ENCODE peak calls at places on chromosomes 13 and 19, in six cellular contexts. G is dorsolateral prefrontal cortex, R is fibroblast of lung, J is right cardiac atrium, O is tibial nerve, H is cardiac muscle cell. Q is an unnamed sample.

GRCh38 chr19:6739884-6740588 is 556 bp downstream of the TRIP10 start:
- DNase-seq in G (no peak), R (peak), J (peak), O (no peak), H (no peak), Q (peak)

GRCh38 chr13:101452519-101453485 is at the start of gene ITGBL1:
- DNase-seq in G (no peak), R (peak), J (peak), O (no peak), H (peak), Q (peak)

GRCh38 chr13:36831291-36831690 is 12.3 kb downstream of the RFXAP start:
- DNase-seq in G (no peak), R (no peak), J (no peak), O (no peak), H (no peak), Q (no peak)

GRCh38 chr13:47945738-47946137 is 55.3 kb downstream of the SUCLA2 start:
- DNase-seq in G (no peak), R (peak), J (no peak), O (no peak), H (peak), Q (no peak)

GRCh38 chr13:35957174-35957867 is 173.9 kb downstream of the DCLK1 start:
- DNase-seq in G (no peak), R (peak), J (no peak), O (peak), H (no peak), Q (no peak)

GRCh38 chr19:19549804-19550453 is 11.9 kb downstream of the CILP2 start:
- DNase-seq in G (no peak), R (no peak), J (no peak), O (no peak), H (no peak), Q (no peak)

GRCh38 chr13:101144808-101145419 is 271.4 kb downstream of the NALCN start:
- DNase-seq in G (no peak), R (peak), J (no peak), O (no peak), H (peak), Q (no peak)

GRCh38 chr19:1232652-1233360 is 5.0 kb downstream of the CBARP start:
- DNase-seq in G (no peak), R (peak), J (peak), O (no peak), H (peak), Q (no peak)

GRCh38 chr13:110448230-110448629 is 113.3 kb downstream of the RAB20 start:
- DNase-seq in G (no peak), R (peak), J (no peak), O (no peak), H (peak), Q (no peak)

GRCh38 chr13:22080832-22081231 is 410.0 kb downstream of the FGF9 start:
- DNase-seq in G (no peak), R (no peak), J (no peak), O (no peak), H (no peak), Q (no peak)

GRCh38 chr13:21913010-21913409 is 242.1 kb downstream of the FGF9 start:
- DNase-seq in G (no peak), R (no peak), J (no peak), O (no peak), H (no peak), Q (peak)

GRCh38 chr13:102236341-102236740 is 165.5 kb downstream of the FGF14 start:
- DNase-seq in G (no peak), R (no peak), J (no peak), O (no peak), H (no peak), Q (no peak)

GRCh38 chr13:93268327-93269028 is 41.9 kb downstream of the GPC6 start:
- DNase-seq in G (no peak), R (no peak), J (no peak), O (no peak), H (peak), Q (no peak)

GRCh38 chr13:105538346-105538745 is 997.1 kb downstream of the EFNB2 start:
- DNase-seq in G (no peak), R (no peak), J (no peak), O (no peak), H (no peak), Q (no peak)

GRCh38 chr13:40164137-40164536 is 502.3 kb downstream of the FOXO1 start:
- DNase-seq in G (no peak), R (peak), J (no peak), O (no peak), H (no peak), Q (no peak)

GRCh38 chr19:34577531-34578101 is 96.1 kb downstream of the WTIP start:
- DNase-seq in G (no peak), R (no peak), J (no peak), O (no peak), H (no peak), Q (peak)

GRCh38 chr13:109655206-109655600 is 131.2 kb downstream of the IRS2 start:
- DNase-seq in G (no peak), R (peak), J (no peak), O (no peak), H (peak), Q (no peak)

GRCh38 chr19:45990113-45990728 is 5.0 kb upstream of the CCDC61 start:
- DNase-seq in G (no peak), R (no peak), J (no peak), O (peak), H (peak), Q (no peak)
- H3K4me3 ChIP-seq in G (no peak), R (no peak), J (no peak), O (no peak), H (no peak), Q (no peak)

DNA sequence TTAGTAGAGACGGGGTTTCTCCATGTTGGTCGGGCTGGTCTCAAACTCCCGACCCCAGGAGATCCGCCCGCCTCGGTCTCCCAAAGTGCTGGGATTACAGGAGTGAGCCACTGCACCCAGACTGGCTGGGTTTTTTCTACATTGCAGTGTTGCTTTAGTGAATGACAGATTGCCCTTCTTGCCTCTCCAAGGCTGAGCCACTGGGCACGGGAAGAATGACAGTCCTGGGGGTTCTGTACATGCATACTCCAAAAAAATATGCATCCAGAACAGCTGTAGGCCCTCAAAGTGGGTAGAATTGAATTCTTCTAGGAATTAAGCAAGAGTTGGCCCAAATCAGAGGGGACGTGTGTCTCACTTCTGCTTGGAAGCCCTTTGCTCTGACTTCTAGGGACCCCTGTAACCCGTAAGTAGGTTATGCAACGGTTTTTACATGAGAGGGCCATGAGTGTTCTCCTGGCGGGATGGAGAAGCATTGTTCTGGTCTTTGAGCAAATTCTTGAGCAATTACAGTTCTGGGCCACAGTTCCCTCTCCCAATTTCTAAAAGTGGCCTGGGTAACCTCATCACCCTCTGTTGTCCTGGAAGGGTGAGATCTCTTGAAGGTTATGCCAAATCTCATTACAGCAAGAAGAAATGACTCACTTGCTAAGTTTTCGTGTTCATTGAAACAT is 3.6 kb downstream of the ACTN4 start:
- DNase-seq in G (no peak), R (peak), J (peak), O (peak), H (peak), Q (no peak)
- H3K27ac ChIP-seq in G (peak), R (peak), J (peak), O (peak), H (peak), Q (no peak)

GRCh38 chr13:99658266-99658991 is 157.2 kb downstream of the TM9SF2 start:
- DNase-seq in G (peak), R (peak), J (peak), O (peak), H (peak), Q (peak)

GRCh38 chr13:99656843-99657506 is 155.7 kb downstream of the TM9SF2 start:
- DNase-seq in G (no peak), R (no peak), J (no peak), O (no peak), H (no peak), Q (no peak)

GRCh38 chr13:99657848-99658265 is 156.6 kb downstream of the TM9SF2 start:
- DNase-seq in G (no peak), R (peak), J (peak), O (no peak), H (peak), Q (peak)

GRCh38 chr13:99660101-99660500 is 158.8 kb downstream of the TM9SF2 start:
- DNase-seq in G (no peak), R (no peak), J (no peak), O (no peak), H (no peak), Q (no peak)

GRCh38 chr13:99659234-99659633 is 158.0 kb downstream of the TM9SF2 start:
- DNase-seq in G (no peak), R (no peak), J (no peak), O (no peak), H (no peak), Q (no peak)
- H3K4me3 ChIP-seq in G (peak), R (no peak), J (no peak), O (no peak), H (no peak), Q (peak)

GRCh38 chr13:98535501-98536357 is 41.2 kb downstream of the STK24 start:
- DNase-seq in G (no peak), R (peak), J (no peak), O (no peak), H (no peak), Q (no peak)

GRCh38 chr13:98537306-98537705 is 39.6 kb downstream of the STK24 start:
- DNase-seq in G (no peak), R (no peak), J (no peak), O (no peak), H (no peak), Q (no peak)

GRCh38 chr13:98536729-98537128 is 40.2 kb downstream of the STK24 start:
- DNase-seq in G (no peak), R (no peak), J (no peak), O (no peak), H (no peak), Q (no peak)

GRCh38 chr13:98539655-98540054 is 37.3 kb downstream of the STK24 start:
- DNase-seq in G (no peak), R (peak), J (no peak), O (no peak), H (no peak), Q (peak)

GRCh38 chr13:98537740-98538139 is 39.2 kb downstream of the STK24 start:
- DNase-seq in G (no peak), R (no peak), J (no peak), O (no peak), H (no peak), Q (no peak)
- H3K27ac ChIP-seq in G (no peak), R (no peak), J (no peak), O (no peak), H (no peak), Q (no peak)

GRCh38 chr13:30718661-30719520 is 16.5 kb upstream of the ALOX5AP start:
- DNase-seq in G (no peak), R (peak), J (no peak), O (no peak), H (peak), Q (no peak)
- H3K4me3 ChIP-seq in G (no peak), R (no peak), J (no peak), O (no peak), H (no peak), Q (no peak)

GRCh38 chr13:31105856-31106255 is 55.8 kb downstream of the HSPH1 start:
- DNase-seq in G (no peak), R (no peak), J (no peak), O (no peak), H (no peak), Q (peak)
- H3K27ac ChIP-seq in G (no peak), R (no peak), J (no peak), O (no peak), H (no peak), Q (no peak)

GRCh38 chr19:16202320-16203255 is 4.9 kb downstream of the AP1M1 start:
- DNase-seq in G (no peak), R (no peak), J (no peak), O (no peak), H (no peak), Q (no peak)

GRCh38 chr19:16199275-16199932 is 1.7 kb downstream of the AP1M1 start:
- DNase-seq in G (no peak), R (no peak), J (no peak), O (no peak), H (no peak), Q (no peak)

GRCh38 chr19:16200038-16200775 is 2.5 kb downstream of the AP1M1 start:
- DNase-seq in G (no peak), R (peak), J (peak), O (peak), H (peak), Q (no peak)

GRCh38 chr19:16203256-16204004 is 5.7 kb downstream of the AP1M1 start:
- DNase-seq in G (no peak), R (no peak), J (no peak), O (no peak), H (no peak), Q (peak)

GRCh38 chr19:16200776-16201391 is 3.2 kb downstream of the AP1M1 start:
- DNase-seq in G (no peak), R (no peak), J (no peak), O (no peak), H (no peak), Q (no peak)
- H3K4me3 ChIP-seq in G (no peak), R (no peak), J (no peak), O (no peak), H (no peak), Q (no peak)

GRCh38 chr13:51764184-51765141 is 39.5 kb downstream of the DHRS12 start:
- DNase-seq in G (peak), R (peak), J (peak), O (peak), H (peak), Q (no peak)
- H3K27ac ChIP-seq in G (peak), R (peak), J (peak), O (peak), H (peak), Q (peak)

GRCh38 chr19:12052057-12052570 is 647 bp downstream of the ZNF878 start:
- DNase-seq in G (no peak), R (no peak), J (no peak), O (no peak), H (no peak), Q (no peak)
- H3K4me3 ChIP-seq in G (peak), R (peak), J (peak), O (peak), H (peak), Q (peak)

Q was measured in endodermal cell.